ENCODE peak calls at places on chromosome 22, in four cellular contexts. One of them, this sample, is unnamed.

GRCh38 chr22:22036588-22036987 is 54.0 kb upstream of the TOP3B start:
- ATAC-seq in heart left ventricle: no peak
- ATAC-seq in activated T-cell treated with anti-CD3 and anti-CD28 coated beads, Interleukin-2, amount 50 U/mL, for 4 hours: no peak
- ATAC-seq in HepG2: no peak
- ATAC-seq in this sample: no peak

GRCh38 chr22:33274941-33275443 is 216.8 kb upstream of the SYN3 start:
- ATAC-seq in activated T-cell treated with anti-CD3 and anti-CD28 coated beads, Interleukin-2, amount 50 U/mL, for 4 hours: no peak
- ATAC-seq in HepG2: no peak
- ATAC-seq in heart left ventricle: peak; percentile 55
- ATAC-seq in this sample: no peak

GRCh38 chr22:25942989-25943411 is 201.0 kb downstream of the MYO18B start:
- ATAC-seq in activated T-cell treated with anti-CD3 and anti-CD28 coated beads, Interleukin-2, amount 50 U/mL, for 4 hours: no peak
- ATAC-seq in heart left ventricle: peak; percentile 66
- ATAC-seq in HepG2: no peak
- ATAC-seq in this sample: no peak

GRCh38 chr22:46842606-46843005 is 80.2 kb downstream of the TBC1D22A start:
- ATAC-seq in HepG2: no peak
- ATAC-seq in activated T-cell treated with anti-CD3 and anti-CD28 coated beads, Interleukin-2, amount 50 U/mL, for 4 hours: no peak
- ATAC-seq in heart left ventricle: no peak
- ATAC-seq in this sample: no peak

GRCh38 chr22:50206599-50206998 is 5.8 kb downstream of the SELENOO start:
- ATAC-seq in HepG2: peak; percentile 63
- ATAC-seq in heart left ventricle: peak; percentile 84
- ATAC-seq in activated T-cell treated with anti-CD3 and anti-CD28 coated beads, Interleukin-2, amount 50 U/mL, for 4 hours: no peak
- ATAC-seq in this sample: no peak

GRCh38 chr22:42800731-42801536 is 56.1 kb downstream of the ARFGAP3 start:
- ATAC-seq in activated T-cell treated with anti-CD3 and anti-CD28 coated beads, Interleukin-2, amount 50 U/mL, for 4 hours: no peak
- ATAC-seq in HepG2: peak; percentile 92
- ATAC-seq in heart left ventricle: no peak
- ATAC-seq in this sample: no peak

GRCh38 chr22:22825213-22825593 is 62.4 kb upstream of the IGLL5 start:
- ATAC-seq in HepG2: no peak
- ATAC-seq in heart left ventricle: no peak
- ATAC-seq in activated T-cell treated with anti-CD3 and anti-CD28 coated beads, Interleukin-2, amount 50 U/mL, for 4 hours: no peak
- ATAC-seq in this sample: no peak

GRCh38 chr22:24401824-24402434 is 25.5 kb upstream of the ADORA2A start:
- ATAC-seq in activated T-cell treated with anti-CD3 and anti-CD28 coated beads, Interleukin-2, amount 50 U/mL, for 4 hours: no peak
- ATAC-seq in HepG2: no peak
- ATAC-seq in heart left ventricle: no peak
- ATAC-seq in this sample: no peak

GRCh38 chr22:39896313-39896996 is 2.9 kb upstream of the ENTHD1 start:
- ATAC-seq in activated T-cell treated with anti-CD3 and anti-CD28 coated beads, Interleukin-2, amount 50 U/mL, for 4 hours: no peak
- ATAC-seq in heart left ventricle: no peak
- ATAC-seq in HepG2: no peak
- ATAC-seq in this sample: no peak

GRCh38 chr22:17938484-17938924 is 85.9 kb downstream of the MICAL3 start:
- ATAC-seq in heart left ventricle: peak; percentile 28
- ATAC-seq in HepG2: peak; percentile 86
- ATAC-seq in activated T-cell treated with anti-CD3 and anti-CD28 coated beads, Interleukin-2, amount 50 U/mL, for 4 hours: no peak
- ATAC-seq in this sample: no peak

GRCh38 chr22:50656122-50657070 is 16.2 kb upstream of the SHANK3 start:
- ATAC-seq in HepG2: peak; percentile 89
- ATAC-seq in activated T-cell treated with anti-CD3 and anti-CD28 coated beads, Interleukin-2, amount 50 U/mL, for 4 hours: no peak
- ATAC-seq in heart left ventricle: peak; percentile 71
- ATAC-seq in this sample: no peak

GRCh38 chr22:41216984-41217383 is 11.9 kb downstream of the L3MBTL2 start:
- ATAC-seq in HepG2: no peak
- ATAC-seq in heart left ventricle: peak; percentile 36
- ATAC-seq in activated T-cell treated with anti-CD3 and anti-CD28 coated beads, Interleukin-2, amount 50 U/mL, for 4 hours: no peak
- ATAC-seq in this sample: no peak

GRCh38 chr22:17705565-17706450 is 67.3 kb downstream of the BCL2L13 start:
- ATAC-seq in HepG2: no peak
- ATAC-seq in heart left ventricle: no peak
- ATAC-seq in activated T-cell treated with anti-CD3 and anti-CD28 coated beads, Interleukin-2, amount 50 U/mL, for 4 hours: no peak
- ATAC-seq in this sample: no peak

GRCh38 chr22:35631597-35631996 is 14.5 kb upstream of the MB start:
- ATAC-seq in heart left ventricle: no peak
- ATAC-seq in activated T-cell treated with anti-CD3 and anti-CD28 coated beads, Interleukin-2, amount 50 U/mL, for 4 hours: no peak
- ATAC-seq in HepG2: peak; percentile 75
- ATAC-seq in this sample: no peak

GRCh38 chr22:20117656-20118571 is 888 bp upstream of the TRMT2A start:
- ATAC-seq in heart left ventricle: no peak
- ATAC-seq in activated T-cell treated with anti-CD3 and anti-CD28 coated beads, Interleukin-2, amount 50 U/mL, for 4 hours: peak; percentile 45
- ATAC-seq in HepG2: no peak
- ATAC-seq in this sample: peak; percentile 53

GRCh38 chr22:28250036-28250695 is 331.1 kb upstream of the PITPNB start:
- ATAC-seq in HepG2: no peak
- ATAC-seq in heart left ventricle: no peak
- ATAC-seq in activated T-cell treated with anti-CD3 and anti-CD28 coated beads, Interleukin-2, amount 50 U/mL, for 4 hours: no peak
- ATAC-seq in this sample: no peak

GRCh38 chr22:47593911-47594311 is 831.5 kb downstream of the TBC1D22A start:
- ATAC-seq in activated T-cell treated with anti-CD3 and anti-CD28 coated beads, Interleukin-2, amount 50 U/mL, for 4 hours: no peak
- ATAC-seq in heart left ventricle: no peak
- ATAC-seq in HepG2: no peak
- ATAC-seq in this sample: no peak

This sample was measured in activated T-helper 17 cell treated with anti-CD3 and anti-CD28 coated beads, Interleukin-2, amount 50 U/mL, for 72 hours.